ENCODE peak calls at places on chromosomes 1 and 21, in five cellular contexts. T is NCI-H345, F is NCI-H1105, G is progenitor cell of endocrine pancreas, N is suprapubic skin. H is an unnamed sample.
A peak's percentile ranks its signal among the peaks of the same experiment; 100 is the strongest.

GRCh38 chr21:43211085-43212071 is 42.6 kb downstream of the CRYAA start:
- DNase-seq in T (no peak), F (peak; percentile 84), G (peak; percentile 16), N (peak; percentile 77), H (peak; percentile 70)

GRCh38 chr1:229862017-229862774 is 204.8 kb upstream of the GALNT2 start:
- DNase-seq in T (no peak), F (no peak), G (no peak), N (no peak), H (no peak)

GRCh38 chr1:181100924-181101323 is 12.4 kb downstream of the IER5 start:
- DNase-seq in T (no peak), F (no peak), G (no peak), N (no peak), H (no peak)

GRCh38 chr1:172040466-172040865 is 199.2 kb downstream of the DNM3 start:
- DNase-seq in T (no peak), F (no peak), G (no peak), N (no peak), H (no peak)

GRCh38 chr1:210624722-210625121 is 296.0 kb downstream of the HHAT start:
- DNase-seq in T (no peak), F (no peak), G (no peak), N (no peak), H (no peak)

GRCh38 chr1:39653546-39654031 is 14.1 kb upstream of the HEYL start:
- DNase-seq in T (peak; percentile 80), F (peak; percentile 68), G (peak; percentile 51), N (peak; percentile 88), H (peak; percentile 72)

GRCh38 chr1:233981042-233981670 is 76.7 kb downstream of the SLC35F3 start:
- DNase-seq in T (no peak), F (no peak), G (no peak), N (no peak), H (no peak)

GRCh38 chr1:22975694-22976093 is 3.0 kb upstream of the LACTBL1 start:
- DNase-seq in T (no peak), F (no peak), G (no peak), N (no peak), H (no peak)

GRCh38 chr1:216310776-216311175 is 112.5 kb downstream of the USH2A start:
- DNase-seq in T (peak; percentile 39), F (peak; percentile 26), G (no peak), N (no peak), H (peak; percentile 38)